ENCODE peak calls at places on chromosomes 2 and 18, in eight cellular contexts. Q is sigmoid colon, Y is Panc1, Z is upper lobe of left lung, R is transverse colon, A is prostate gland, W is endothelial cell of umbilical vein, M is breast epithelium. U is an unnamed sample.

GRCh38 chr18:58788971-58789797 is 75.5 kb upstream of the ZNF532 start:
- DNase-seq in Q (no peak), Y (no peak), Z (no peak), R (no peak), A (peak; percentile 83), W (peak; percentile 96), M (no peak), U (no peak)

GRCh38 chr2:33250417-33251029 is 225.9 kb upstream of the RASGRP3 start:
- DNase-seq in Q (no peak), Y (no peak), Z (no peak), R (no peak), A (no peak), W (no peak), M (no peak), U (peak; percentile 29)

GRCh38 chr18:60100805-60101204 is 201.0 kb downstream of the PMAIP1 start:
- DNase-seq in Q (no peak), Y (no peak), Z (peak; percentile 22), R (no peak), A (no peak), W (no peak), M (no peak), U (no peak)

GRCh38 chr2:7900593-7900992 is 781.3 kb upstream of the ID2 start:
- DNase-seq in Q (no peak), Y (no peak), Z (no peak), R (no peak), A (no peak), W (no peak), M (no peak), U (no peak)

GRCh38 chr2:177874678-177875077 is 197.9 kb downstream of the PDE11A start:
- DNase-seq in Q (no peak), Y (no peak), Z (no peak), R (no peak), A (no peak), W (no peak), M (no peak), U (no peak)

GRCh38 chr2:181790716-181791649 is 100.5 kb upstream of the ITPRID2 start:
- DNase-seq in Q (no peak), Y (peak; percentile 95), Z (no peak), R (peak; percentile 22), A (no peak), W (peak; percentile 99), M (no peak), U (no peak)

GRCh38 chr2:175203621-175204496 is 22.3 kb upstream of the ATP5MC3 start:
- DNase-seq in Q (peak; percentile 71), Y (no peak), Z (peak; percentile 31), R (peak; percentile 46), A (peak; percentile 27), W (peak; percentile 54), M (no peak), U (peak; percentile 86)

GRCh38 chr2:20130821-20131645 is 79.6 kb upstream of the LAPTM4A start:
- DNase-seq in Q (no peak), Y (no peak), Z (no peak), R (no peak), A (no peak), W (no peak), M (no peak), U (no peak)

GRCh38 chr2:136381722-136382633 is 264.0 kb upstream of the CXCR4 start:
- DNase-seq in Q (no peak), Y (no peak), Z (peak; percentile 60), R (peak; percentile 71), A (no peak), W (no peak), M (no peak), U (no peak)

GRCh38 chr2:118046628-118047210 is 32.8 kb upstream of the CCDC93 start:
- DNase-seq in Q (no peak), Y (no peak), Z (no peak), R (no peak), A (no peak), W (peak; percentile 60), M (no peak), U (peak; percentile 74)

GRCh38 chr2:60073201-60073600 is 480.3 kb downstream of the BCL11A start:
- DNase-seq in Q (no peak), Y (no peak), Z (no peak), R (no peak), A (no peak), W (no peak), M (no peak), U (no peak)

GRCh38 chr2:187586091-187586632 is 31.9 kb upstream of the TFPI start:
- DNase-seq in Q (no peak), Y (no peak), Z (no peak), R (no peak), A (no peak), W (peak; percentile 27), M (no peak), U (no peak)

GRCh38 chr2:240329778-240330177 is 105.7 kb upstream of the GPC1 start:
- DNase-seq in Q (no peak), Y (no peak), Z (no peak), R (no peak), A (no peak), W (no peak), M (no peak), U (no peak)

GRCh38 chr2:238322001-238322411 is 1.7 kb downstream of the TRAF3IP1 start:
- DNase-seq in Q (peak; percentile 54), Y (no peak), Z (no peak), R (no peak), A (no peak), W (no peak), M (no peak), U (no peak)

GRCh38 chr18:50560681-50561629 is 1.1 kb downstream of the MAPK4 start:
- DNase-seq in Q (no peak), Y (no peak), Z (no peak), R (no peak), A (peak; percentile 11), W (no peak), M (no peak), U (peak; percentile 62)

GRCh38 chr18:50562686-50563085 is 2.8 kb downstream of the MAPK4 start:
- DNase-seq in Q (no peak), Y (no peak), Z (no peak), R (no peak), A (no peak), W (no peak), M (no peak), U (no peak)

GRCh38 chr18:50559750-50560680 is at the start of gene MAPK4:
- DNase-seq in Q (peak; percentile 71), Y (no peak), Z (peak; percentile 37), R (peak; percentile 33), A (peak; percentile 63), W (no peak), M (no peak), U (peak; percentile 71)

GRCh38 chr18:50558157-50558556 is 1.7 kb upstream of the MAPK4 start:
- DNase-seq in Q (no peak), Y (no peak), Z (no peak), R (no peak), A (no peak), W (no peak), M (no peak), U (no peak)

DNA sequence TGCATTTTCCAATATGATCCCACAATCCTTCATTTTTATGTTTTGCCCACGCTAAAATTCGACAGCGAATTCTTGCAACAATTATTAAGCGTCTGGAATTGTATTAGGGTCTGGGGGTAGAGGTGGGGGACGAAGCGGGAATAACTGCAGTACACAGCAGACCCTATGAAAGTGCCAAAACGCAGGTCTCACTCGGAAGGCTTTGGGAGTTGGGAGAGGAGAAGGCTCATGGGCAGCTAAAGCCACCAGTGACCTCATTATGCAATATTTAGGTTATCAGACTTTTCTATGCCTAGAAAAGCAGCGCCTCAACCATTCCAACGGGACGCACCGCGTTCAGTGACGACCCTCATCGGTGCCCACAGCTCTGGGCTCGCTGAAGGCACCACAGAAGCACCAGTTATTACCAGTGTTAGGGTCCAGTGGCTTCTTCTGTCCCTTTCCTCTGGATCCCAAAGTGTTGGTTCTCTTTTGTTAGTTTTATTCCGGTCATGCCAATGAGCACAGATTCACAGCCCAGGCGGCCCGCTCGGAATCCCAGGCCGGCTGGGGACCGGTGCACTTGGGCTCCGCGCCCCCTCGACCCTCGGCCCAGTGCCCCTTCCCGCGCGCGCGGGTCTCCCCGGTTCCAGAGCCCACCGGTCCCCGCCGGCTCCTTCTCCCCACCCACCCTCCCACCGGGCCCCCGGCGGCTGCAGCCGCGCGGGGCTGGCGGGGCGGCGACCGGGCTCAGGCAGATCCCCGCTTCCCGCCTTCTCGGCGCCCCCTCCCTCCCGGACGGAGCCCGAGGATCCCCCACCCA is 738 bp upstream of the MAPK4 start:
- DNase-seq in Q (no peak), Y (no peak), Z (no peak), R (no peak), A (no peak), W (no peak), M (no peak), U (peak; percentile 34)
- H3K27ac ChIP-seq in Q (peak overlapping the region; percentile 86), Y (no peak overlapping the region), Z (peak overlapping the region; percentile 72), R (peak overlapping the region; percentile 61), A (peak overlapping the region; percentile 82), W (no peak overlapping the region), M (peak overlapping the region; percentile 73), U (no peak overlapping the region)

GRCh38 chr18:25047983-25048382 is 304.0 kb downstream of the ZNF521 start:
- DNase-seq in Q (no peak), Y (no peak), Z (no peak), R (no peak), A (no peak), W (no peak), M (no peak), U (peak; percentile 95)
- TF ChIP-seq POLR2AphosphoS5 in Q (no peak), Y (no peak), Z (no peak), R (no peak), A (no peak), W (no peak), M (no peak), U (no peak)

GRCh38 chr2:167336213-167336612 is 447.9 kb downstream of the XIRP2 start:
- DNase-seq in Q (no peak), Y (no peak), Z (no peak), R (no peak), A (no peak), W (no peak), M (no peak), U (peak; percentile 44)
- TF ChIP-seq CTCF in Q (no peak), Y (no peak), Z (no peak), R (no peak), A (no peak), W (no peak), M (no peak), U (no peak)

GRCh38 chr2:189439342-189439741 is 1.9 kb upstream of the WDR75 start:
- DNase-seq in Q (no peak), Y (no peak), Z (no peak), R (no peak), A (no peak), W (no peak), M (no peak), U (peak; percentile 48)

GRCh38 chr2:189440644-189440946 is 679 bp upstream of the WDR75 start:
- DNase-seq in Q (no peak), Y (no peak), Z (no peak), R (no peak), A (no peak), W (no peak), M (no peak), U (no peak)

GRCh38 chr2:189440947-189441708 is at the start of gene WDR75:
- DNase-seq in Q (peak; percentile 96), Y (peak; percentile 83), Z (peak; percentile 95), R (peak; percentile 95), A (peak; percentile 94), W (peak; percentile 95), M (peak; percentile 90), U (peak; percentile 95)

GRCh38 chr2:189442468-189442867 is 1.2 kb downstream of the WDR75 start:
- DNase-seq in Q (no peak), Y (no peak), Z (no peak), R (no peak), A (no peak), W (no peak), M (no peak), U (no peak)

GRCh38 chr2:189441709-189442074 is 418 bp downstream of the WDR75 start:
- DNase-seq in Q (no peak), Y (no peak), Z (no peak), R (no peak), A (peak; percentile 32), W (no peak), M (peak; percentile 51), U (no peak)
- H3K27ac ChIP-seq in Q (peak overlapping the region; percentile 91), Y (peak overlapping the region; percentile 88), Z (peak overlapping the region; percentile 89), R (peak overlapping the region; percentile 96), A (peak overlapping the region; percentile 87), W (peak overlapping the region; percentile 77), M (peak overlapping the region; percentile 86), U (peak overlapping the region; percentile 16)

U was measured in GM23338.